ENCODE peak calls at places on chromosomes 13 and 19, in seven cellular contexts. J is IMR-90, O is H1, D is HCT116, M is heart left ventricle, F is sigmoid colon, V is uterus. K is an unnamed sample.

GRCh38 chr13:45339399-45339798 is 1.6 kb downstream of the TPT1 start:
- DNase-seq in J (no peak), O (no peak), D (no peak), M (no peak), F (no peak), V (no peak), K (no peak)

GRCh38 chr13:52845334-52845761 is 3.1 kb downstream of the PCDH8 start:
- DNase-seq in J (no peak), O (no peak), D (no peak), M (no peak), F (no peak), V (no peak), K (no peak)

GRCh38 chr13:99656843-99657506 is 155.7 kb downstream of the TM9SF2 start:
- DNase-seq in J (no peak), O (no peak), D (no peak), M (no peak), F (no peak), V (no peak), K (no peak)

GRCh38 chr13:96686286-96686685 is 308.0 kb downstream of the OXGR1 start:
- DNase-seq in J (no peak), O (no peak), D (no peak), M (no peak), F (no peak), V (no peak), K (no peak)

GRCh38 chr13:76383671-76384461 is 502.3 kb downstream of the KCTD12 start:
- DNase-seq in J (peak), O (no peak), D (no peak), M (peak), F (peak), V (no peak), K (no peak)

GRCh38 chr13:54162069-54162468 is 1133.5 kb downstream of the OLFM4 start:
- DNase-seq in J (no peak), O (no peak), D (no peak), M (no peak), F (no peak), V (no peak), K (no peak)

GRCh38 chr13:112187527-112188297 is 120.8 kb downstream of the SOX1 start:
- DNase-seq in J (no peak), O (no peak), D (no peak), M (no peak), F (peak), V (no peak), K (no peak)

GRCh38 chr13:85657942-85658341 is 141.3 kb downstream of the SLITRK6 start:
- DNase-seq in J (no peak), O (no peak), D (no peak), M (no peak), F (no peak), V (no peak), K (no peak)

GRCh38 chr19:12767666-12768065 is 7.7 kb downstream of the HOOK2 start:
- DNase-seq in J (no peak), O (no peak), D (no peak), M (no peak), F (no peak), V (no peak), K (no peak)

GRCh38 chr19:53190253-53190652 is 2.9 kb downstream of the ZNF665 start:
- DNase-seq in J (no peak), O (no peak), D (no peak), M (no peak), F (no peak), V (no peak), K (no peak)

GRCh38 chr13:23147827-23148226 is 33.0 kb upstream of the SGCG start:
- DNase-seq in J (no peak), O (peak), D (no peak), M (no peak), F (no peak), V (no peak), K (no peak)

GRCh38 chr13:75135325-75135825 is 346.6 kb downstream of the TBC1D4 start:
- DNase-seq in J (peak), O (no peak), D (no peak), M (no peak), F (no peak), V (no peak), K (no peak)

GRCh38 chr13:49457221-49457620 is 13.1 kb downstream of the SETDB2 start:
- DNase-seq in J (peak), O (no peak), D (no peak), M (no peak), F (no peak), V (no peak), K (no peak)

GRCh38 chr13:100803091-100803490 is 128.5 kb upstream of the TMTC4 start:
- DNase-seq in J (no peak), O (no peak), D (no peak), M (no peak), F (no peak), V (no peak), K (no peak)

GRCh38 chr19:43667524-43668405 is 2.2 kb downstream of the PLAUR start:
- DNase-seq in J (peak), O (peak), D (no peak), M (peak), F (peak), V (peak), K (no peak)

GRCh38 chr13:26563713-26564112 is 6.2 kb downstream of the WASF3 start:
- DNase-seq in J (no peak), O (no peak), D (no peak), M (no peak), F (no peak), V (no peak), K (no peak)

GRCh38 chr13:77031869-77032268 is 4.9 kb upstream of the FBXL3 start:
- DNase-seq in J (no peak), O (no peak), D (no peak), M (no peak), F (no peak), V (no peak), K (no peak)

GRCh38 chr13:113001251-113002140 is 32.5 kb downstream of the MCF2L start:
- DNase-seq in J (peak), O (no peak), D (no peak), M (peak), F (no peak), V (no peak), K (peak)

GRCh38 chr13:46622918-46623256 is 69.9 kb downstream of the LRCH1 start:
- DNase-seq in J (peak), O (no peak), D (no peak), M (peak), F (peak), V (peak), K (no peak)

GRCh38 chr13:31199849-31200635 is at the start of gene B3GLCT:
- DNase-seq in J (peak), O (peak), D (peak), M (peak), F (peak), V (peak), K (peak)

GRCh38 chr19:7336321-7336973 is 12.3 kb upstream of the ARHGEF18 start:
- DNase-seq in J (no peak), O (no peak), D (no peak), M (no peak), F (peak), V (no peak), K (no peak)

GRCh38 chr19:7340959-7341837 is 7.5 kb upstream of the ARHGEF18 start:
- DNase-seq in J (peak), O (peak), D (peak), M (peak), F (peak), V (peak), K (peak)

GRCh38 chr19:7342143-7342542 is 6.6 kb upstream of the ARHGEF18 start:
- DNase-seq in J (no peak), O (no peak), D (no peak), M (no peak), F (no peak), V (no peak), K (no peak)

GRCh38 chr19:7333198-7334118 is 15.3 kb upstream of the ARHGEF18 start:
- DNase-seq in J (no peak), O (no peak), D (no peak), M (peak), F (peak), V (peak), K (no peak)

GRCh38 chr19:7337380-7338194 is 11.2 kb upstream of the ARHGEF18 start:
- DNase-seq in J (no peak), O (no peak), D (no peak), M (no peak), F (peak), V (no peak), K (no peak)
- H3K4me3 ChIP-seq in J (no peak), O (no peak), D (no peak), M (no peak), F (no peak), V (no peak), K (no peak)

GRCh38 chr19:32675720-32676185 is at the start of gene RGS9BP:
- DNase-seq in J (peak), O (peak), D (no peak), M (peak), F (peak), V (peak), K (peak)

GRCh38 chr19:32676186-32676894 is 692 bp downstream of the RGS9BP start:
- DNase-seq in J (no peak), O (peak), D (no peak), M (no peak), F (no peak), V (no peak), K (peak)

GRCh38 chr19:32673573-32673972 is 1.4 kb downstream of the ANKRD27 start:
- DNase-seq in J (no peak), O (no peak), D (no peak), M (no peak), F (no peak), V (no peak), K (no peak)

GRCh38 chr19:32674153-32674958 is 624 bp downstream of the ANKRD27 start:
- DNase-seq in J (no peak), O (no peak), D (no peak), M (no peak), F (no peak), V (no peak), K (no peak)

DNA sequence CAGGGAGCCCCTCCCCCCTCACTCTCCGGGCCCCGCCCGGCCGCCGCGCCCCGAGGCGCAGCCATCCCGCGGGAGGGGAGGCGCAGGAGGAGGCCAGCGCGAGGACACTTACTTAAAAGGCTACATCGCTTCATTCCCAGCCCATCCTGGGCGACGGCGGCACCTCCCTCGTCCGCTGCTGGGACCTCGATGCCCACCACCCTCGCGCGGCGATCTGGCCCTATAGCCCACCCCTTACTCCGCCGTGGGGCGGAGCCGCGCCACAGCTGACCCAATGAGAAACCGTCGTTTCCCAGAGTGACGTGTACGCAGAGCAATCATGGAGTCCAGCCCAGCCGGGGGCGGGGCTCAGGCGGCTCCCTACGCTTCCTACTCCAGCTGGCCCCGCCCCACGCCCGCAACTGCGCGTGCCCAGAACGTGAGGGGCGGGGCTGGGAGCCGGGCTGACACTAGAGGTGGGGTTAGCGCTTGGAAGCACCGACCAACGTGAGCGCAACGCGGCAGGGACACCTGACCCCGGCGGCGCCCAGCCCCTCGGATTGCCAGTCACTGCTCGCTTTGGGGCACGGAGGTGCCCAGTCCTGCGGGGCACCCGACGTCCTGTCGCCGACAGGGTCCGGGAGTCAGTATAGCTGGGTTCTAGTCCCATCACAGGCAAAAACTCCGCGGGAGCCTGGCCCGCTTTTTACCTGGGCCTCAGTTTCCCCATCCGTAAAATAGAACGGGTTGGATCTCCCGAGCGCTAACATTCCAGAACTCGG is at the start of gene ANKRD27:
- DNase-seq in J (peak), O (peak), D (peak), M (peak), F (peak), V (peak), K (peak)
- TF ChIP-seq POLR2A in J (peak), O (peak), D (peak), M (no peak), F (peak), V (no peak), K (no peak)

DNA sequence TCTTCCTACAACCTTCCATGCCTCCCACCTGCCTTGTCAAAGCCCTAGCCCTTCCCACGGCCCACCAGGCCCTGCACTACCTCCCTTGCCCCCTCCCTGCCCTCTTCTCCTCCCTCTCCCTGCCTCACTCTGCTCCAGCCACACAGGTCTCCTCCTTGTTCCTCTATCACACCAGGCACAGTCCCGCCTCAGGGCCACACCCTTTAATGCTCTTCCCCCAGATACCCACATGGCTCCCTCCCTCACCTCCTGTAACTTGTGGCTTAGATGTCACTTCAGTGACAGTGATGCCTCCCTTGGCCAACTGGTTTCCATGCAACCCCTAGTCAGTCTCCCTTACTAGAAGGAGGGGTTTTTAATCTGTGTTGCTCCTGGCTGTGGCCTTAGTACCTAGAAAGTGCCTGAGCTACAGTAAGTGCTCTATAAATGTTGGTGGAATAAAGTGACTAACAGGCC is 1.3 kb downstream of the SIRT6 start:
- DNase-seq in J (no peak), O (no peak), D (no peak), M (no peak), F (no peak), V (no peak), K (no peak)
- H3K4me3 ChIP-seq in J (no peak), O (no peak), D (peak), M (no peak), F (peak), V (no peak), K (peak)

DNA sequence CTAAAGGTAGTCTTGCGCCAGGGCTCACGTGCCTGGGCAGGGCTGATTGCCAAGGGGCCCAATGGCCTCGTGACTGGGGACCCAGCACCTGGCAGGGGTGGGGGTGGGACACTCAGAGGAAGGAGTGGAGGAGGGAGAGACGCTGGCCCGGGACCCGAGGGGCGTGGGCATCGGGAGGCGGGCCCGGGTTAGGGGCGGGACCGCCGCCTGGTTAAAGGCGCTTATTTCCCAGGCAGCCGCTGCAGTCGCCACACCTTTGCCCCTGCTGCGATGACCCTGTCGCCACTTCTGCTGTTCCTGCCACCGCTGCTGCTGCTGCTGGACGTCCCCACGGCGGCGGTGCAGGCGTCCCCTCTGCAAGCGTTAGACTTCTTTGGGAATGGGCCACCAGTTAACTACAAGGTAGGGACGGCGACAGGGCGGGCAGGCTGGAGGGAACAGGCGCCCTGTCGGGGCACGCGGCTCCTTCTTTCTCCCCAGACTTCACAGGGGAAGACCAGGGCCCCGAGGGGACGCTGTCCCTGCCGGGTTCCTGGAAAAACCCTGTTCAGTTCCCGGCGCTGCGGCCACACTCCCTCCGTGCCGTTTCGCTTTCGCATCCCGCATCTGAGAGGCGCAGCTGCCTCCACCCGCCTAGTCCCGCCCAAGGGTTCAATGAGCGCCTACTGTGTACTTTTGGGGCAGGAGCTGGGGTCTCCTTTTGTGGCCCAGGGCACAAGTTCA is at the start of gene IFI30:
- DNase-seq in J (no peak), O (peak), D (no peak), M (peak), F (peak), V (peak), K (peak)
- TF ChIP-seq POLR2A in J (no peak), O (no peak), D (peak), M (no peak), F (no peak), V (peak), K (no peak)

GRCh38 chr13:24223341-24224231 is 63.1 kb downstream of the SPATA13 start:
- DNase-seq in J (no peak), O (no peak), D (no peak), M (no peak), F (no peak), V (no peak), K (no peak)
- H3K4me3 ChIP-seq in J (no peak), O (no peak), D (no peak), M (no peak), F (no peak), V (no peak), K (peak)

GRCh38 chr19:42423462-42424344 is 3.5 kb downstream of the LIPE start:
- DNase-seq in J (peak), O (peak), D (peak), M (peak), F (peak), V (peak), K (peak)
- TF ChIP-seq POLR2A in J (no peak), O (peak), D (no peak), M (peak), F (no peak), V (peak), K (no peak)

GRCh38 chr13:28964052-28964451 is 143.9 kb downstream of the MTUS2 start:
- DNase-seq in J (no peak), O (no peak), D (no peak), M (no peak), F (no peak), V (no peak), K (no peak)
- H3K4me3 ChIP-seq in J (no peak), O (no peak), D (no peak), M (no peak), F (no peak), V (no peak), K (no peak)

GRCh38 chr19:3968556-3969434 is 2.1 kb downstream of the DAPK3 start:
- DNase-seq in J (peak), O (peak), D (peak), M (peak), F (peak), V (peak), K (peak)
- TF ChIP-seq POLR2A in J (peak), O (peak), D (no peak), M (peak), F (peak), V (peak), K (no peak)

GRCh38 chr19:13817615-13818371 is 22.6 kb downstream of the ZSWIM4 start:
- DNase-seq in J (no peak), O (peak), D (no peak), M (peak), F (no peak), V (no peak), K (peak)

GRCh38 chr19:13819242-13819641 is 24.0 kb downstream of the ZSWIM4 start:
- DNase-seq in J (no peak), O (no peak), D (no peak), M (no peak), F (no peak), V (no peak), K (no peak)

GRCh38 chr19:13813147-13813546 is 17.9 kb downstream of the ZSWIM4 start:
- DNase-seq in J (no peak), O (no peak), D (no peak), M (no peak), F (no peak), V (no peak), K (no peak)

GRCh38 chr19:13814550-13814949 is 19.3 kb downstream of the ZSWIM4 start:
- DNase-seq in J (no peak), O (no peak), D (no peak), M (no peak), F (no peak), V (no peak), K (no peak)

DNA sequence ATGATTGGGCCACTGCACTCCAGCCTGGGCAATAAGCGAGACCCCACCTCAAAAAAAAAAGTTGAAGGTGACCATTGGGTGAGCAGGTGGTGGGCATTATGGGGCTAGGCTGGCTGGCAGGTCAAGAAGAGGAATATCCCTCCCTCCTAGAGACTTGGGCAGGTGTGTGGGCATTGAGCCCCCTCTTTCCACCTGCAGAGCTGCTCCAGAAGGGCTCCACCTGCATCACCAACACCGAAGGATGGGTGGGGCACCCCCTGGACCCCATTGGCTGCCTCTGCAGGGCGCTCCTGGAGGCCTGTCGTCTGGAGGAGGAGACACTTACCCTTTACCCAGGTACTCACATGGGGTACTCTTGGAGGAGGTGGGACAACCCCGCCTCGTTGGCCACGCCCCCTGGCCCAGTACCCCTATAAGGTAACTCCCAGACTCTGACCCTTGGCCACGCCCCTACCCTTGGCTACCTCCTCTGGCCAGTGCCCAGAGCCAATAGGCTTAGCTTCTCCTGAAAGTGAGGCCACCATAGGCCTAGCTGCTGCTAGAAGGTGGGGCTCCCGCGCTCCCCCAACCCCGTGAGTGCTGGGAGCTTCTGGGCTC is 21.9 kb downstream of the ZSWIM4 start:
- DNase-seq in J (no peak), O (peak), D (no peak), M (peak), F (no peak), V (no peak), K (peak)
- H3K4me3 ChIP-seq in J (no peak), O (peak), D (no peak), M (no peak), F (no peak), V (no peak), K (peak)

DNA sequence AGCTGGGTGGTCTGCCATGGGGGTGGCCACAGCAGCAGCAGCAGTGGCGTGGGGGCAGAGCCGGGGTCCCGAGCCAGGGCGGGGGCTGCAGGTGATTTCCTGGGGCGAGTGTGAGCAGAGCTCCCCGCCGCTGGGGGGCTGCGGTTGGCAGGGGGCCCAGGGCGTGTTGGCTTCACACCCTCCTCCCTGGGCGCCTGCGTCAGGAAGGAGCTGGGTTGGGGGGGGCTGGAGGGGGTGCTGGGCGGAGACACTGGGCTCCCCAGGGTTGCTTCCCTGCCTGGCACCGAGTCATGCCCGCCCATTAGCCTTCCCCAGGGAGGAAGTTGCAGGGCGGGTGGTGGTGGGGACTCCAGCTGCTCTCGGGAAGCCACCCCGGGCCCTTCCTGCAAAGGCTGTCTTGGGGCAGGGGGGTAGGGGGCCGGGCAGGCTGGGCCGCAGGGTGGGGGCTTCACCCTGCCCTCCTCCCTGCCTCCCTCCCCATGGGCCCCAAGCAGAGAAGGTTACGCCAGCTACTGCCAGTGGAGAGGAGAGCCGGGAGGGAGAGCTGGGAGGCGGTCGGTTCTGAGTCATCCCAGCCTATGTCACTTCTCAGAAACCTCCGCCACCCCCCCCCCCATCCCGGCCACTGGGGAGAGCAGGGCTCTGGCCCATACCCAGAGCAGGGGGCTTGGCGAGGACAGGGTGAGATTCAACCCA is 4.6 kb downstream of the MIDN start:
- DNase-seq in J (peak), O (no peak), D (no peak), M (peak), F (peak), V (peak), K (peak)
- TF ChIP-seq POLR2A in J (peak), O (no peak), D (no peak), M (no peak), F (no peak), V (no peak), K (no peak)